ENCODE peak calls at places on chromosomes 3 and 15, in four cellular contexts. V is HEK293T, Q is HepG2, S is K562. R is an unnamed sample.

GRCh38 chr3:112604536-112604935 is 36.4 kb downstream of the CCDC80 start:
- DNase-seq in V (no peak), Q (no peak), S (no peak), R (no peak)

GRCh38 chr15:79635149-79635771 is 203.1 kb downstream of the MINAR1 start:
- DNase-seq in S (no peak), Q (peak), V (no peak), R (no peak)

GRCh38 chr3:160755776-160756304 is at the start of gene PPM1L:
- DNase-seq in V (peak), S (peak), Q (no peak), R (no peak)

GRCh38 chr3:156694536-156694935 is 20.1 kb downstream of the TIPARP start:
- DNase-seq in S (no peak), Q (no peak), V (no peak), R (no peak)

GRCh38 chr3:3020209-3020608 is 90.0 kb downstream of the IL5RA start:
- DNase-seq in S (no peak), Q (no peak), V (no peak), R (no peak)

GRCh38 chr3:62672988-62673313 is 202.3 kb downstream of the CADPS start:
- DNase-seq in Q (no peak), V (no peak), S (no peak), R (no peak)

GRCh38 chr3:163622384-163622783 is 1455.9 kb downstream of the SI start:
- DNase-seq in V (peak), Q (peak), S (peak), R (no peak)

GRCh38 chr3:176937546-176937945 is 259.7 kb downstream of the TBL1XR1 start:
- DNase-seq in V (no peak), S (no peak), Q (no peak), R (no peak)

GRCh38 chr3:10365316-10365715 is 44.4 kb upstream of the SEC13 start:
- DNase-seq in Q (no peak), S (no peak), V (no peak), R (no peak)

GRCh38 chr15:90955911-90956310 is 1.2 kb downstream of the RCCD1 start:
- DNase-seq in Q (peak), V (no peak), S (peak), R (no peak)

DNA sequence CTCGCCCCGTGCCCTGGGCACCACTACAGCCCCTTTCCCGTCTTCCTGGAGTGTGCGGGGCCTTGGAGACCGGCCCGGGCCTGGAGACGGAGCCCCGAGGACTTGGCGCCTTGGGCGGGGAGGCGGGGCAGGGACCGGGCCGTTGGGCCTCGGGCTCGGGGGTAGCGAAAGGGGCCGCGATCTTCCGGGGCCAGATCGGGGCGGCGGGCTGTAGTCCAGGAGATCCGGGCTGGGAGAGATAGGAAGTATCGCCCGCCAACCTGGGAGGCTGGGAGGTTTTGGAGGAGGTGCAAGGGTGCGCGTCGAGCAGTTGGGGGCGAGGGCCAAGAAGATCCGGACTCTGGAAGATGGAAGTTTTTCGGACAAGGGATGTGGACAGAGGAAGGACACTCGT is 520 bp downstream of the RTF1 start:
- DNase-seq in S (peak), V (no peak), Q (no peak), R (no peak)
- TF ChIP-seq FOXK2 in S (no peak), V (no peak), Q (no peak), R (no peak)

GRCh38 chr15:98853161-98853560 is 154.4 kb downstream of the PGPEP1L start:
- DNase-seq in Q (peak), V (peak), S (peak), R (peak)
- TF ChIP-seq FOXK2 in Q (no peak), V (no peak), S (no peak), R (no peak)

DNA sequence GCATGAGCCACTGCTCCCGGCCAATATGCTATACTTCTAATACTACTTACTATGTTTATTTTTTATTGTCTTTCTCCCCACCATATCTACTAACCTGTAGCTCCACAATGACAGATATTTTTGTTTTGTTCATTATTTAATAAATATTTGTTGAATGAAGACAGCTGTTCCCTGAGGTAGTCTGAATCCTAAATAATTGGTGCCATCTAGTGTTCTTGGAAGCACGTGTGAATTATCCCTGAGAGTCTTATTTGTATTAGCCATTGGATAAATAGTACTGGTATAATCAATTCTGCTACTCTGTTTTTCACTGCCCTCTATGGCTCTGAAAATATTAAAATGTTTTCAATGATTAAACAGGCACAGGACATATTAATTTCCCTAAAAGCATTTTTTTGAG is 5.6 kb upstream of the APPL1 start:
- DNase-seq in Q (peak), S (peak), V (no peak), R (no peak)
- TF ChIP-seq FOXK2 in Q (no peak), S (no peak), V (no peak), R (no peak)

DNA sequence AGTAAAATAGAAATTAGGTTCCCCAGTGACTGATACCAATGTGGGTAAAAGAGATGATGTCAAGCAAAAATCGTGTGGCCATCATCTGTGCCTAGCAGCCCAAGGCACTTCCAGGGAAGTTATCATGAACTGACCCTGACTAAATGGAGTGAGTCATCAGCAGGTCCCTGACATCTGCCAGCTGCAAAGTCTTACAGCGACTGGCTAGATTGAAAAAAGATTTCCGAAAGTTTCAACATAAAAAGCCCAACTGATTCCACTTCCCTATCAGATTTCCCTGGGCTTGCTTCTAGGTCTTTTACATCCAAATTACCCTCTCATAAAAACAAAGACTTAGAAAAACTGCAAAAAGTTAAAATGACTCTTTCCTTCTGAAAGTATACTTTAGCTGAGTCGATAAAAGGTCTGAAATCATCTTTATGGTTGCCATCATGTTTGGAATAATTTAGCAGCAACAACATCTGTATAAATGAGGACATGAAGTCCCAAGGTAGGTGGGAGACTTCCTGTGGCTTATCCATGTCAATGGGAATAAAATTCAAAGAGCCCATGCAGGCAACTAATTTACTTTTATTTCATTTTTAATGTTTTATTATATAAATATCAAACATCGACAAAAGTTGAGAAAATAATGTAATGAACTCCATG is 342.8 kb downstream of the ERC2 start:
- DNase-seq in S (peak), Q (no peak), V (peak), R (no peak)
- TF ChIP-seq FOXK2 in S (no peak), Q (no peak), V (no peak), R (no peak)

GRCh38 chr15:100686021-100686724 is 83.8 kb downstream of the ASB7 start:
- DNase-seq in S (no peak), V (no peak), Q (no peak), R (no peak)
- TF ChIP-seq FOXK2 in S (no peak), V (no peak), Q (no peak), R (no peak)

DNA sequence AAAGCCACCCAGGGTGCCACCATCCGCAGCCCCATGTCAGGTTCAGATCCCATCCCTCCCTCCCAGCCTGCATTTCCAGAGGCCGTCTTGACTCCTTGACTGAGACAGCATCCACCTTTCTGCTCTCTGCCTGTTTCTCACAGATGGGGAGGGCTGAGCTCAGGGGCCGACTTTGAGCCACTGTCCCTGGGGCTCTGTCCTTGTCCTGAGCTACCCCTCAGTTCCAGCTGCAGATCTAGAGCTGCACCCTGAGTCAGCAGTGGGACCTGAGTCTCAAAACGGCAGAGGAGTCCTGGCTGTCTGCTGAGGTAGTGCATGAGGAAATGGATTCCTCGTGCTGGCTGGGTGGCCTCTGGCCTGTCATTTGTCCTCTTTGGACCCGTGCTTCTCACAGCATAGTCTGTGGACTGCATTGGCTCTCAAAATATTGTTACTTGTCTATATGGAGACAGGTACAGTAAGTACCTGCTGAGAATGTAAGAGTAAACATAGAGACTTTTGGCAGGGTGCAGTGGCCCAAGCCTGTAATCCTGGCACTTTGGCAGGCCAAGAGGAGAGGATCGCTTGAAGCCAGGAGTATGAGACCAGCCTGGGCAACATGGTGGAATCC is 22.3 kb downstream of the RPLP1 start:
- DNase-seq in Q (no peak), V (no peak), S (no peak), R (no peak)
- TF ChIP-seq FOXK2 in Q (no peak), V (no peak), S (no peak), R (no peak)

DNA sequence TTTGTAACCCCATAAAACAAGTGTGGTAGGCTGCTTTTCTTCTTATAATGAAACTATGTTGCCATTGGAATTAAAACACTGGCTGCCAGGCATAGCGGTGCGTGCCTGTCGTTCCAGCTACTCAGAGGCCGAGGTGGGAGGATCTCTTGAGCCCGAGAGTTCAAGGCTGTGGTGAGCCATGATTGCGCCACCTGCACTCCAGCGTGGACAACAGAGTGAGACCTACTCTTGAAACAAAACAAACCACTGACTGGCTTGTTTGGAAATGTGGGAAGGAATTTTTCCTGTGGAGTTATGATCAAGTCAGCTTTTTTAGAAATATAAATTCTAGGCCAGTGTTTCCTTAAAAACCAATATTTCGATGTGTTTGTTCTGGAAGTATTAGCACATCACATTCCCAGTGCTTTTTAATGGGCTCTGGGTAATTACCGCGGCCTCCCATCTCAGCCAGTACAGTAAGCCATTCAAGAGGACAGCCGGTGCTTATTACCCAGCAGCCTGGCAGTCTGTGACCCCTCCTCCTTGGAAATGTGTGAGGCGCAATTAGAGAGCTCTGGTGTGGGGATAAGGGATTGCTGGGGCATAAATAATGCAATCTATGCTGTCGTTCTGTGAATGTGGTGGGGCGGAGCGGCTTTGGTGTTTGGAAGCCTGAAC is 58.3 kb upstream of the TRAK1 start:
- DNase-seq in V (no peak), Q (peak), S (peak), R (no peak)
- TF ChIP-seq FOXK2 in V (no peak), Q (no peak), S (no peak), R (no peak)